ENCODE peak calls at places on chromosomes 5 and 9, in ten cellular contexts. J is colonic mucosa; Q is pancreas; X is ascending aorta; D is CD8-positive, alpha-beta T cell; T is sigmoid colon; N is prostate gland; V is heart right ventricle; R is brain microvascular endothelial cell; H is cardiac muscle cell. K is an unnamed sample. For H3K36me3, the result is how much of the 10 kb centered on the place peaks cover.

GRCh38 chr5:14200312-14200990 is 57.3 kb downstream of the TRIO start:
- DNase-seq in Q (no peak), V (no peak), N (no peak), T (no peak), X (no peak), J (no peak), D (no peak), H (no peak), R (no peak), K (no peak)

GRCh38 chr9:116460026-116460425 is 227.1 kb upstream of the TRIM32 start:
- DNase-seq in N (no peak), V (no peak), J (no peak), Q (no peak), H (peak), X (no peak), D (no peak), R (no peak), T (no peak), K (no peak)

GRCh38 chr9:136686794-136687711 is at the start of gene AGPAT2:
- DNase-seq in R (no peak), Q (peak), D (peak), X (no peak), V (peak), J (peak), N (peak), H (peak), T (peak), K (peak)

GRCh38 chr5:55597014-55597981 is 62.5 kb upstream of the PLPP1 start:
- DNase-seq in Q (peak), V (peak), N (peak), X (no peak), R (peak), T (peak), D (no peak), H (peak), J (peak), K (no peak)

GRCh38 chr5:37838152-37838932 is 1.5 kb downstream of the GDNF start:
- DNase-seq in R (no peak), N (no peak), J (no peak), Q (no peak), T (peak), H (peak), D (no peak), X (no peak), V (no peak), K (no peak)

GRCh38 chr9:123568691-123569342 is 212.8 kb downstream of the CRB2 start:
- DNase-seq in N (peak), R (no peak), T (no peak), Q (no peak), H (peak), X (no peak), V (no peak), J (no peak), D (no peak), K (no peak)

GRCh38 chr5:116719087-116719486 is 144.5 kb upstream of the SEMA6A start:
- DNase-seq in H (no peak), R (no peak), D (no peak), X (no peak), N (no peak), T (no peak), Q (no peak), J (no peak), V (no peak), K (no peak)

GRCh38 chr9:13568851-13569618 is 289.5 kb upstream of the MPDZ start:
- DNase-seq in R (no peak), T (peak), Q (no peak), D (no peak), N (no peak), H (peak), J (no peak), V (peak), X (no peak), K (peak)

GRCh38 chr5:55409775-55410174 is 102.0 kb downstream of the MTREX start:
- DNase-seq in Q (no peak), D (no peak), J (no peak), N (no peak), R (no peak), T (no peak), V (no peak), X (no peak), H (no peak), K (no peak)

GRCh38 chr5:98403131-98403530 is 370.3 kb upstream of the RGMB start:
- DNase-seq in N (no peak), X (no peak), D (no peak), J (no peak), Q (no peak), R (no peak), V (no peak), H (no peak), T (no peak), K (no peak)

GRCh38 chr5:98401645-98402044 is 371.8 kb upstream of the RGMB start:
- DNase-seq in X (no peak), J (no peak), R (no peak), T (no peak), H (no peak), V (no peak), Q (no peak), N (no peak), D (no peak), K (no peak)

GRCh38 chr5:98397081-98397480 is 376.4 kb upstream of the RGMB start:
- DNase-seq in Q (no peak), V (no peak), N (no peak), H (peak), X (no peak), J (no peak), T (no peak), R (peak), D (no peak), K (no peak)

GRCh38 chr5:98398465-98398864 is 375.0 kb upstream of the RGMB start:
- DNase-seq in X (no peak), R (no peak), T (no peak), V (no peak), J (no peak), D (no peak), Q (no peak), N (no peak), H (no peak), K (no peak)

DNA sequence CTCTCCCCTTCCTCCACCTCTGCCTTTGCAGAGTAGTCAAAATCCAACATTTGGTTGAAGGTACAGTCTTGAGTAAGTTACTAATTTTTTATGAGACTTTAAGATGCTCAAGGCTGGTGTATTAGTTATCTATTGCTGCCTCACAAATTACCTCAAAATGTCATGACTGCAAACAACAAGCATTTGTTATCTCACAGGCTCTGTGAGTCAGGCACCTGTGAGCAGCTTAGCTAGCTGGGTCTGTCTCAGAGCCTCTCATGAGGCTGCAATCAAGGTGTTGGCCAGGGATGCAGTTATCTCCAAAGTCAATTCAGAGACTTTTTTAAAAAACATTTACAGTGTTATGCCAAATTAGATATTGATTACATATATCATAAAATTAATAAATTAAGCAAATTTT is 371.3 kb upstream of the RGMB start:
- DNase-seq in N (no peak), H (no peak), X (no peak), Q (no peak), V (no peak), D (no peak), T (no peak), J (no peak), R (no peak), K (no peak)
- H3K27ac ChIP-seq in N (no peak), H (no peak), X (no peak), Q (no peak), V (no peak), D (no peak), T (no peak), J (no peak), R (no peak), K (no peak)

DNA sequence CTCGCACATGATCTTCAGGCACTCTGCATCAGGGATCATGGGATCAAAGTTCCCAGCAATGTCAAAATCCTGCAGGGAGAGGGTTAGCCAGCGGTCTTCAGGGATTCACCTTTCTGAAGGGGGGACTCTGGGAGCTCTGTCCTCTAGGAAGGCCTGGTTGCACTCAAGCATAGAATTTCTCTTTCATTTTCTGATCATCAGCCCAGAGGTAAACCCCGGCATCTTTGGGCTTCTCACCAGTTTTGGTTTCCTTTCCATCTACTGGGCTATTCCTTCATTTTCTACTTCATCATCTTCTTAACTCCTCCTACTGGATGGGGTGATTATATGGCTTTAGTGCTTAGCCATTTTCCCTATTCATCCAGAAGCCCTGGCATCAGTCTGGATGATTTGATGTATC is 4.6 kb upstream of the DND1 start:
- DNase-seq in V (no peak), J (no peak), H (no peak), D (no peak), T (no peak), R (no peak), N (no peak), X (no peak), Q (no peak), K (no peak)
- H3K36me3 ChIP-seq in V (under half), J (under half), H (under half), D (under half), T (under half), R (half or more), N (under half), X (half or more), Q (half or more), K (half or more)

DNA sequence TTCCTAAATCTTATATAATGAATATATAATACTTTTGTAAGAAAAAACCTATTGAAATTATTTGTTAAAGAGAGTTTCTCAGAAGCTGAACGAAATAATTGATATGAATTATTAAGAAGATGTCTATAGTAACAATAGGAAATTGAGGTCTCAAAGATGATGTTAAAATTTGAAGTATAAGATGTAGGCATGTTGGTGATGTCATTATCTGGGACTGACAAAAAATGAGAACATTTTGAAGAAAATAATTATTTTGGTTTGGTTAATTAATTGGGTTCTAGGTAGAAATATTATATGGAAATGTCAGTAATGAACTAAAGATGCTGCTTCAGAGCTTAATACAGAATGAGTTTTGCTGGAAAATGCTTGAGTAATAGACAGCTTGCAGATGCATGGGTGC is 501.4 kb upstream of the ST8SIA4 start:
- DNase-seq in R (no peak), D (no peak), J (no peak), X (no peak), V (no peak), T (no peak), N (no peak), H (no peak), Q (no peak), K (no peak)
- TF ChIP-seq CTCF in R (no peak), D (no peak), J (no peak), X (no peak), V (no peak), T (no peak), N (no peak), H (no peak), Q (no peak), K (no peak)

GRCh38 chr9:127868278-127868903 is 9.1 kb downstream of the AK1 start:
- DNase-seq in Q (no peak), X (no peak), D (no peak), R (no peak), H (no peak), T (no peak), N (no peak), V (no peak), J (no peak), K (no peak)
- H3K27ac ChIP-seq in Q (no peak), X (peak), D (no peak), R (no peak), H (peak), T (no peak), N (no peak), V (peak), J (no peak), K (no peak)

DNA sequence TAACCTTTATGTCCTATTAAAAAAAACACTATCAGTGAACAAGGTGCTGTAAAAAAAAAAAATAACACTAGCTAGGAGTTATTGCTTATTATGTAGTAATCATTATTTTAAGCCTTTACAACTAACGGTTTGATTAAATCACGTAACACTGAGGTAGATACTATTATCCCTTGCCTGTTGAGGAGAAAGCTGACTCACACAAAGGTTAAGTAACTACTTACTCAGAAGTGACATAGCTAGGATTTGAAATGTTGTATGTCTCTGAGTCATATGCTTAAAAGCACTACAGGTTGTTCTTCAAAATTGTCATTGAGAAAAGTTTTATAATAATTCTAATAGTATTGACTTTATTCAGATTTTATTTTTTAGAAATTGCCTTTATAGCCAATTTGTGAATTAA is 8.8 kb downstream of the TENT2 start:
- DNase-seq in J (no peak), N (no peak), V (no peak), H (peak), Q (no peak), R (peak), D (no peak), T (no peak), X (no peak), K (no peak)
- H3K36me3 ChIP-seq in J (under half), N (under half), V (under half), H (under half), Q (under half), R (under half), D (under half), T (under half), X (under half), K (half or more)

GRCh38 chr5:82594097-82594496 is 315.9 kb upstream of the RPS23 start:
- DNase-seq in D (no peak), X (no peak), Q (no peak), N (no peak), R (peak), V (no peak), J (no peak), H (peak), T (no peak), K (no peak)

GRCh38 chr5:82595083-82595482 is 316.9 kb upstream of the RPS23 start:
- DNase-seq in N (no peak), H (no peak), V (no peak), Q (no peak), D (no peak), J (peak), X (no peak), T (no peak), R (no peak), K (no peak)

GRCh38 chr5:82599030-82599429 is 320.9 kb upstream of the RPS23 start:
- DNase-seq in D (no peak), T (no peak), V (no peak), Q (no peak), N (no peak), R (no peak), H (no peak), X (no peak), J (no peak), K (no peak)

GRCh38 chr5:82599692-82600091 is 321.5 kb upstream of the RPS23 start:
- DNase-seq in X (no peak), H (peak), R (no peak), J (no peak), D (no peak), V (no peak), T (no peak), Q (no peak), N (no peak), K (no peak)

GRCh38 chr5:82597437-82597836 is 319.3 kb upstream of the RPS23 start:
- DNase-seq in V (no peak), R (no peak), T (no peak), J (no peak), H (no peak), Q (no peak), N (no peak), D (no peak), X (no peak), K (no peak)
- TF ChIP-seq CTCF in V (no peak), R (peak), T (no peak), J (no peak), H (no peak), Q (no peak), N (no peak), D (no peak), X (no peak), K (peak)